ENCODE peak calls at places on chromosome 12, in eight cellular contexts. D is endodermal cell, U is heart right ventricle, B is testis, H is left lung, T is PC-3, N is fibroblast of lung, E is transverse colon. X is an unnamed sample. For H3K36me3, the result is how much of the 10 kb centered on the place peaks cover.

GRCh38 chr12:9391751-9392240 is 183.6 kb upstream of the PZP start:
- DNase-seq in N (no peak), E (no peak), B (no peak), D (peak), T (no peak), H (no peak), U (no peak), X (no peak)

GRCh38 chr12:6264402-6265037 is 46.0 kb upstream of the PLEKHG6 start:
- DNase-seq in B (no peak), N (no peak), T (no peak), D (no peak), U (no peak), E (peak), H (no peak), X (no peak)

GRCh38 chr12:75641031-75641780 is 129.8 kb upstream of the KRR1 start:
- DNase-seq in H (no peak), E (peak), T (no peak), N (peak), B (no peak), D (no peak), U (no peak), X (no peak)

GRCh38 chr12:46073321-46073720 is 82.9 kb upstream of the SCAF11 start:
- DNase-seq in T (no peak), D (no peak), E (no peak), N (no peak), U (no peak), H (no peak), B (no peak), X (no peak)

GRCh38 chr12:10001141-10001778 is 2.3 kb upstream of the CLEC1B start:
- DNase-seq in U (no peak), E (no peak), D (no peak), N (no peak), H (no peak), B (no peak), T (no peak), X (no peak)

GRCh38 chr12:46303039-46303666 is 34.3 kb upstream of the SLC38A1 start:
- DNase-seq in N (peak), B (peak), E (peak), U (peak), T (peak), H (no peak), D (peak), X (no peak)

GRCh38 chr12:6263931-6264330 is 46.6 kb upstream of the PLEKHG6 start:
- DNase-seq in H (no peak), D (peak), T (no peak), N (peak), B (peak), E (no peak), U (no peak), X (no peak)

GRCh38 chr12:117231750-117232149 is 41.5 kb upstream of the FBXO21 start:
- DNase-seq in D (peak), B (no peak), U (no peak), N (no peak), T (no peak), H (no peak), E (no peak), X (no peak)

GRCh38 chr12:103677905-103678304 is 90.8 kb downstream of the STAB2 start:
- DNase-seq in N (no peak), U (no peak), D (no peak), T (no peak), B (no peak), E (no peak), H (no peak), X (no peak)

GRCh38 chr12:103677341-103677740 is 90.3 kb downstream of the STAB2 start:
- DNase-seq in T (peak), N (no peak), U (no peak), D (peak), B (no peak), E (peak), H (no peak), X (no peak)

GRCh38 chr12:103680591-103681065 is 93.6 kb downstream of the STAB2 start:
- DNase-seq in B (peak), N (peak), T (no peak), E (peak), H (no peak), U (peak), D (no peak), X (peak)

GRCh38 chr12:103676863-103677262 is 89.8 kb downstream of the STAB2 start:
- DNase-seq in D (no peak), N (no peak), B (no peak), U (no peak), E (peak), T (no peak), H (no peak), X (no peak)

GRCh38 chr12:103679771-103680170 is 92.7 kb downstream of the STAB2 start:
- DNase-seq in B (no peak), U (no peak), T (no peak), H (no peak), E (no peak), D (no peak), N (no peak), X (no peak)
- H3K27ac ChIP-seq in B (no peak), U (peak), T (no peak), H (no peak), E (peak), D (no peak), N (no peak), X (peak)

GRCh38 chr12:65603428-65604351 is 220.6 kb upstream of the HMGA2 start:
- DNase-seq in B (peak), D (peak), E (peak), N (peak), H (no peak), T (peak), U (peak), X (peak)

GRCh38 chr12:65607271-65607880 is 216.9 kb upstream of the HMGA2 start:
- DNase-seq in U (no peak), N (no peak), B (no peak), E (no peak), H (no peak), T (peak), D (no peak), X (no peak)

GRCh38 chr12:65602579-65603295 is 221.5 kb upstream of the HMGA2 start:
- DNase-seq in T (peak), U (peak), E (peak), N (peak), B (peak), D (peak), H (peak), X (peak)

GRCh38 chr12:65606008-65606766 is 218.1 kb upstream of the HMGA2 start:
- DNase-seq in T (peak), H (no peak), D (no peak), B (no peak), U (no peak), N (no peak), E (no peak), X (no peak)

GRCh38 chr12:65605019-65605418 is 219.3 kb upstream of the HMGA2 start:
- DNase-seq in B (no peak), D (no peak), H (no peak), E (no peak), T (no peak), N (peak), U (no peak), X (no peak)
- H3K4me3 ChIP-seq in B (no peak), D (no peak), H (no peak), E (no peak), T (no peak), N (no peak), U (no peak), X (no peak)

GRCh38 chr12:100752841-100753240 is 41.7 kb upstream of the ANO4 start:
- DNase-seq in H (no peak), D (no peak), T (no peak), U (no peak), B (no peak), E (no peak), N (peak), X (no peak)

GRCh38 chr12:100755186-100755585 is 39.4 kb upstream of the ANO4 start:
- DNase-seq in B (no peak), N (no peak), E (no peak), T (no peak), U (no peak), H (no peak), D (no peak), X (no peak)

GRCh38 chr12:100758083-100758482 is 36.5 kb upstream of the ANO4 start:
- DNase-seq in N (no peak), T (no peak), H (no peak), E (no peak), B (no peak), U (no peak), D (no peak), X (no peak)

GRCh38 chr12:100753837-100754236 is 40.7 kb upstream of the ANO4 start:
- DNase-seq in H (no peak), E (no peak), T (peak), B (no peak), U (no peak), D (no peak), N (peak), X (no peak)
- H3K36me3 ChIP-seq in H (under half), E (under half), T (under half), B (under half), U (under half), D (under half), N (under half), X (under half)

GRCh38 chr12:55548756-55549155 is 646 bp upstream of the OR6C4 start:
- DNase-seq in E (no peak), N (no peak), B (no peak), H (no peak), T (no peak), D (no peak), U (no peak), X (no peak)
- H3K27ac ChIP-seq in E (no peak), N (no peak), B (no peak), H (no peak), T (no peak), D (no peak), U (no peak), X (no peak)

GRCh38 chr12:108582981-108583770 is 14.7 kb downstream of the TMEM119 start:
- DNase-seq in B (no peak), D (no peak), U (no peak), T (no peak), H (no peak), E (no peak), N (no peak), X (no peak)
- H3K4me3 ChIP-seq in B (no peak), D (no peak), U (no peak), T (no peak), H (no peak), E (no peak), N (no peak), X (no peak)

DNA sequence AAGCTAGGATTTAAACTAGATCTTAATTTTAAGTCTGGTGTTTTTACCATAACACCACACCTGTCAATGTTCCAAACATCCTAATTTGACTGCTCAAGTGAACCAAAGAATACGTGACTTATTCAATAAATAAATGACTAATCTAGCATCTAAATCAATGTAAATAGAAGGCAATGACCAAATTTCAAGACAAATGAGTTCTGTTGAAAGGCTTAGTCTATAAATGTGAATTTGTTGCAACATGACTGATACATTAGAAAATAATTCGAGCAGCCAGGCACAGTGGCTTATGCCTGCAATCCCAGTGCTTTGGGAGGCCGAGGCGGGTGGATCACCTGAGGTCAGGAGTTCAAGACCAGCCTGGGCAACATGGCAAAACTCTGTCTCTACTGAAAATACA is 15.1 kb downstream of the ZFC3H1 start:
- DNase-seq in E (no peak), H (no peak), T (peak), N (no peak), U (no peak), B (no peak), D (no peak), X (no peak)
- H3K36me3 ChIP-seq in E (under half), H (under half), T (under half), N (under half), U (under half), B (under half), D (half or more), X (half or more)

DNA sequence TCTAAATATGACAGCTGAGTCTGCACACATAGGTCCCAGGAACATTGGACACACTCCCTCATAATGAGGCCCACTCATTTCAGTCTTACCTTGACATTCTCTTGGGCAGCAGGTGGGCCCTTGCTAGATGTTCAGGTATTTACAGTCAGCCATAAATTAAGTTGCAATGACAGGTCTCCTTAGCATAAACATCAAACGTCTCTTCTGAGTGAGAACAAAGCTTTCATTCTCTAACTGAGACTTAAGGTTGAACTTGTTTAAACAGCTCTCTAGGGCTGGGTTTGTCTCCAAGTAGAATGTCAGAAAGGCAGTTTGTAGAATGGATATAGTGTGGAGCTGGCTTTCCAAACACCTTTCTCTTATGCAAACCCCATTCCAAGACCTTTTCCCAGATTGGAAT is 10.3 kb downstream of the ACVR1B start:
- DNase-seq in D (no peak), H (no peak), B (no peak), T (peak), U (no peak), E (peak), N (no peak), X (no peak)
- H3K27ac ChIP-seq in D (no peak), H (peak), B (no peak), T (no peak), U (no peak), E (peak), N (no peak), X (no peak)

DNA sequence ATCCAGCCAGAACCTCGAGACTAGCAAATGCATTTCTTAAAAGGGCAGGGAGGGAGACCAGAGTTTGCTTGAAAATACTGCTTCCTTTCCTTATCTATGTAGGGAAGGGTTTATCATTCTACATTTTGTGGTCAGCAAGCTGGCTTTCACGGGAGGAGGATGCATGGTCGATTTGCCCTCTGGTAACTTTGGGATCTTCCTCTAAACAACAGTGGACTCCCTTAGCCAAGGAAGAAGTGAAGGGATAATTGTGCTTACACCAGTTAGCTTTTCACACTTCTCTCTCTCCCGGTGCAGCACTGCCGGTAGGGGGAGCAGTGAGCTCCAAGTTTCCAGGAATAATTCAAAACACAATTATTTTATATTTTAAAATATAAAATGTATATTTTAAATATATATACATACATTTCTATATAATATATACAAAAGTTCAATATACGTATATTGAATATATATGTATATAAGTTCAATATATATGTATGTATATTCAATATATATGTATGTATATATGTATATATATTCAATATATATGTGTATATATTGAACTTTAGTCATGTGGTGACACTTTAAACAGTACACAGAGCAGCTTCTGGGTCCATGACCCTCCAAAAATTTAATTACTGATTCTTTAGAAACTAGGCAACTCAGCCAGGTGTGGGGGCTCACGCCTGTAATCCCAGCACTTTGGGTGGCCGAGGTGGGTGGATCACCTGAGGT is 4.5 kb upstream of the ACACB start:
- DNase-seq in B (peak), U (peak), H (no peak), E (peak), D (peak), N (peak), T (peak), X (peak)
- H3K4me3 ChIP-seq in B (peak), U (peak), H (peak), E (peak), D (no peak), N (peak), T (peak), X (peak)

GRCh38 chr12:104627975-104628322 is 171.2 kb downstream of the CHST11 start:
- DNase-seq in N (no peak), U (no peak), B (no peak), T (no peak), D (peak), E (no peak), H (no peak), X (no peak)
- H3K36me3 ChIP-seq in N (under half), U (under half), B (under half), T (under half), D (under half), E (under half), H (under half), X (under half)